ENCODE peak calls at places on chromosomes 7 and 10, in ten cellular contexts. O is astrocyte, D is heart right ventricle, H is cardiac muscle cell, K is hepatocyte, J is tibial nerve, W is left ventricle myocardium inferior, E is kidney, Q is fibroblast of lung, B is aorta. M is an unnamed sample.

GRCh38 chr7:33050425-33051318 is 11.9 kb downstream of the NT5C3A start:
- DNase-seq in O (no peak), D (no peak), H (peak; percentile 36), K (peak; percentile 56), J (no peak), W (no peak), E (no peak), Q (peak; percentile 73), B (no peak), M (no peak)

GRCh38 chr7:67462781-67463191 is 466.2 kb downstream of the TYW1 start:
- DNase-seq in O (peak; percentile 27), D (no peak), H (peak; percentile 73), K (peak; percentile 72), J (peak; percentile 21), W (no peak), E (peak; percentile 82), Q (no peak), B (peak; percentile 40), M (no peak)

GRCh38 chr10:97250952-97251351 is 41.5 kb downstream of the ARHGAP19 start:
- DNase-seq in O (no peak), D (no peak), H (no peak), K (no peak), J (no peak), W (no peak), E (no peak), Q (no peak), B (no peak), M (no peak)

GRCh38 chr10:3853547-3853989 is 68.6 kb upstream of the KLF6 start:
- DNase-seq in O (peak; percentile 6), D (no peak), H (no peak), K (peak; percentile 70), J (no peak), W (no peak), E (no peak), Q (peak; percentile 38), B (no peak), M (no peak)

GRCh38 chr7:120586561-120586960 is 271.4 kb downstream of the TSPAN12 start:
- DNase-seq in O (peak; percentile 6), D (no peak), H (no peak), K (no peak), J (no peak), W (no peak), E (no peak), Q (no peak), B (no peak), M (no peak)

GRCh38 chr7:150334108-150334507 is 7.3 kb downstream of the RARRES2 start:
- DNase-seq in O (no peak), D (no peak), H (no peak), K (no peak), J (no peak), W (no peak), E (peak; percentile 24), Q (no peak), B (no peak), M (no peak)

GRCh38 chr7:14229047-14229446 is 239.6 kb upstream of the ETV1 start:
- DNase-seq in O (no peak), D (no peak), H (no peak), K (no peak), J (no peak), W (no peak), E (no peak), Q (peak; percentile 38), B (no peak), M (no peak)

GRCh38 chr10:77846718-77847311 is 79.7 kb downstream of the DLG5 start:
- DNase-seq in O (peak; percentile 33), D (peak; percentile 81), H (peak; percentile 80), K (peak; percentile 87), J (peak; percentile 72), W (peak; percentile 75), E (peak; percentile 91), Q (peak; percentile 67), B (peak; percentile 76), M (peak; percentile 62)

GRCh38 chr7:14305233-14305866 is 315.9 kb upstream of the ETV1 start:
- DNase-seq in O (no peak), D (peak; percentile 8), H (peak; percentile 46), K (no peak), J (no peak), W (peak; percentile 14), E (no peak), Q (peak; percentile 8), B (no peak), M (no peak)

GRCh38 chr10:21069929-21070363 is 172.8 kb upstream of the NEBL start:
- DNase-seq in O (no peak), D (no peak), H (peak; percentile 37), K (peak; percentile 9), J (no peak), W (no peak), E (no peak), Q (no peak), B (no peak), M (no peak)

GRCh38 chr7:27952393-27953290 is 212.7 kb downstream of the TAX1BP1 start:
- DNase-seq in O (peak; percentile 42), D (no peak), H (no peak), K (no peak), J (no peak), W (no peak), E (no peak), Q (peak; percentile 44), B (no peak), M (no peak)

GRCh38 chr7:73437699-73438416 is 4.3 kb downstream of the FZD9 start:
- DNase-seq in O (no peak), D (no peak), H (no peak), K (no peak), J (no peak), W (no peak), E (no peak), Q (no peak), B (no peak), M (no peak)

GRCh38 chr10:95308389-95309302 is 17.8 kb upstream of the PDLIM1 start:
- DNase-seq in O (peak; percentile 98), D (peak; percentile 51), H (no peak), K (peak; percentile 63), J (peak; percentile 62), W (peak; percentile 54), E (peak; percentile 81), Q (peak; percentile 94), B (peak; percentile 92), M (no peak)

GRCh38 chr10:13971586-13972475 is 358.9 kb downstream of the FRMD4A start:
- DNase-seq in O (peak; percentile 94), D (no peak), H (peak; percentile 30), K (no peak), J (no peak), W (no peak), E (no peak), Q (peak; percentile 77), B (no peak), M (no peak)

GRCh38 chr7:7569113-7569527 is 2.4 kb downstream of the MIOS start:
- DNase-seq in O (no peak), D (no peak), H (no peak), K (no peak), J (no peak), W (no peak), E (no peak), Q (no peak), B (no peak), M (no peak)

GRCh38 chr10:91073301-91073780 is 147.1 kb upstream of the PCGF5 start:
- DNase-seq in O (no peak), D (no peak), H (no peak), K (no peak), J (no peak), W (no peak), E (no peak), Q (no peak), B (no peak), M (no peak)

GRCh38 chr10:128286413-128287097 is 160.3 kb upstream of the MKI67 start:
- DNase-seq in O (no peak), D (no peak), H (peak; percentile 62), K (peak; percentile 12), J (no peak), W (no peak), E (no peak), Q (no peak), B (no peak), M (no peak)
- H3K9me3 ChIP-seq in O (no peaks in the 10 kb centered on the region), D (peaks cover 10% of the 10 kb centered on the region), H (no peaks in the 10 kb centered on the region), K (no peaks in the 10 kb centered on the region), J (no peaks in the 10 kb centered on the region), W (peaks cover 18% of the 10 kb centered on the region), E (peaks cover 18% of the 10 kb centered on the region), Q (no peaks in the 10 kb centered on the region), B (peaks cover 5% of the 10 kb centered on the region), M (no peaks in the 10 kb centered on the region)

GRCh38 chr10:42795701-42796100 is 13.1 kb downstream of the BMS1 start:
- DNase-seq in O (no peak), D (no peak), H (no peak), K (no peak), J (no peak), W (no peak), E (no peak), Q (no peak), B (no peak), M (no peak)

GRCh38 chr10:42802889-42803288 is 20.3 kb downstream of the BMS1 start:
- DNase-seq in O (no peak), D (no peak), H (no peak), K (no peak), J (no peak), W (no peak), E (no peak), Q (no peak), B (no peak), M (no peak)

DNA sequence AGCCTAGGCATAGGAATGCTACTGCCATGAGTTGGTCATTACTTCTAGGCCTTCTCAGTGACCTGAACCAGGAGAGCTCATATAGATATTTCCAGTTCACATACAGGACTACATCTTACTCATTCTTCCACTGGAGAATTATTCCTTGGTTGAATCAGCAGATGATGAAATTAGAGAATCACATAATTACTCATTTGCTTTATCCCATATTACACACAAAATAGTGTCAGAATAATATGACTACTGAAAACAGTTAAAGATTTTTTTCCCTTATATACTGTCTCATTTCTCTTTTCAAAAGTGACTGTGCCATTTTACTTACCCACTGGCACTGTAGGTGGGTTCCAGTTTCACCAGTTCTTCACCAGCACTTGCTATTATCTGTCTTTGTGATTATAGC is 18.5 kb downstream of the BMS1 start:
- DNase-seq in O (no peak), D (no peak), H (no peak), K (no peak), J (no peak), W (no peak), E (no peak), Q (no peak), B (no peak), M (no peak)
- H3K36me3 ChIP-seq in O (peaks cover 77% of the 10 kb centered on the region), D (peaks cover 100% of the 10 kb centered on the region), H (peaks cover 80% of the 10 kb centered on the region), K (peaks cover 6% of the 10 kb centered on the region), J (peaks cover 5% of the 10 kb centered on the region), W (peaks cover 96% of the 10 kb centered on the region), E (peaks cover 53% of the 10 kb centered on the region), Q (peaks cover 10% of the 10 kb centered on the region), B (peaks cover 19% of the 10 kb centered on the region), M (peaks cover 54% of the 10 kb centered on the region)

GRCh38 chr10:80526742-80527141 is 11.0 kb upstream of the SH2D4B start:
- DNase-seq in O (no peak), D (no peak), H (no peak), K (no peak), J (no peak), W (no peak), E (no peak), Q (no peak), B (no peak), M (no peak)
- H3K4me1 ChIP-seq in O (no peaks in the 10 kb centered on the region), D (peaks cover 34% of the 10 kb centered on the region), H (no peaks in the 10 kb centered on the region), K (no peaks in the 10 kb centered on the region), J (peaks cover 9% of the 10 kb centered on the region), W (peaks cover 58% of the 10 kb centered on the region), E (peaks cover 5% of the 10 kb centered on the region), Q (no peaks in the 10 kb centered on the region), B (no peaks in the 10 kb centered on the region), M (peaks cover 79% of the 10 kb centered on the region)

DNA sequence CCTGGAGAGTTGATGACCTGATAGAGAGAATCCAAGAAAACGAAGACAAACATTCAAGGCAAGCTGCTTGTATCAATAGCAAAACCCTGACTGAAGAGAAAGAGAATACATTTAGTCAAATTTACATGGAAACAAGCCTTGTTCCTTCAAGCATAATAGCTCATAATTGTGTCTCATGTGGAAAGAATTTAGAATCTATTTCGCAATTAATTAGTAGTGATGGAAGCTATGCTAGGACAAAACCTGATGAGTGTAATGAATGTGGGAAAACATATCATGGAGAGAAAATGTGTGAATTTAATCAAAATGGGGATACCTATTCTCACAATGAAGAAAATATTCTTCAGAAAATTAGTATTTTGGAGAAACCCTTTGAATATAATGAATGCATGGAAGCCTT is 18.0 kb downstream of the RBAK start:
- DNase-seq in O (no peak), D (no peak), H (no peak), K (no peak), J (no peak), W (no peak), E (no peak), Q (no peak), B (no peak), M (no peak)
- H3K9me3 ChIP-seq in O (peaks cover 65% of the 10 kb centered on the region), D (peaks cover 45% of the 10 kb centered on the region), H (peaks cover 28% of the 10 kb centered on the region), K (peaks cover 88% of the 10 kb centered on the region), J (peaks cover 36% of the 10 kb centered on the region), W (peaks cover 100% of the 10 kb centered on the region), E (peaks cover 84% of the 10 kb centered on the region), Q (peaks cover 15% of the 10 kb centered on the region), B (peaks cover 25% of the 10 kb centered on the region), M (peaks cover 70% of the 10 kb centered on the region)

M was measured in CD8-positive, alpha-beta T cell.